ENCODE peak calls at places on chromosomes 12 and 14, in eight cellular contexts. T, X, R, P, J, V, W and K are unnamed samples.

GRCh38 chr12:59067068-59067467 is 146.8 kb upstream of the LRIG3 start:
- DNase-seq in T (no peak), X (no peak), R (peak), P (no peak), J (peak), V (no peak), W (no peak), K (peak)

GRCh38 chr14:50997712-50998111 is 53.4 kb upstream of the PYGL start:
- DNase-seq in T (no peak), X (no peak), R (no peak), P (no peak), J (no peak), V (no peak), W (no peak), K (no peak)

GRCh38 chr12:124442772-124443445 is 124.5 kb downstream of the NCOR2 start:
- DNase-seq in T (no peak), X (no peak), R (no peak), P (no peak), J (no peak), V (no peak), W (no peak), K (no peak)

GRCh38 chr12:30448038-30448437 is 247.6 kb downstream of the IPO8 start:
- DNase-seq in T (no peak), X (no peak), R (no peak), P (no peak), J (no peak), V (peak), W (no peak), K (no peak)

GRCh38 chr12:69112616-69113015 is 126.8 kb upstream of the CPSF6 start:
- DNase-seq in T (no peak), X (no peak), R (no peak), P (no peak), J (no peak), V (peak), W (no peak), K (no peak)

GRCh38 chr14:63727231-63727735 is 582 bp downstream of the SGPP1 start:
- DNase-seq in T (peak), X (no peak), R (peak), P (peak), J (no peak), V (no peak), W (peak), K (peak)

GRCh38 chr14:51643137-51643536 is 8.6 kb upstream of the FRMD6 start:
- DNase-seq in T (peak), X (no peak), R (peak), P (no peak), J (peak), V (no peak), W (no peak), K (no peak)

GRCh38 chr12:49868952-49869815 is 26.3 kb upstream of the BCDIN3D start:
- DNase-seq in T (peak), X (no peak), R (peak), P (peak), J (peak), V (no peak), W (peak), K (peak)

GRCh38 chr14:69105326-69105725 is 47.6 kb downstream of the DCAF5 start:
- DNase-seq in T (peak), X (no peak), R (no peak), P (no peak), J (no peak), V (no peak), W (no peak), K (no peak)

GRCh38 chr12:30440826-30441602 is 254.7 kb downstream of the IPO8 start:
- DNase-seq in T (peak), X (no peak), R (peak), P (no peak), J (no peak), V (peak), W (no peak), K (peak)

GRCh38 chr12:25714219-25714984 is 161.3 kb upstream of the LMNTD1 start:
- DNase-seq in T (no peak), X (no peak), R (no peak), P (no peak), J (no peak), V (no peak), W (no peak), K (no peak)

GRCh38 chr12:4563336-4563735 is 1.3 kb downstream of the DYRK4 start:
- DNase-seq in T (no peak), X (no peak), R (no peak), P (no peak), J (no peak), V (no peak), W (no peak), K (no peak)

GRCh38 chr12:45863332-45863731 is 127.0 kb downstream of the SCAF11 start:
- DNase-seq in T (no peak), X (no peak), R (no peak), P (no peak), J (no peak), V (no peak), W (no peak), K (no peak)